ENCODE peak calls at places on chromosome 12, in four cellular contexts. One of them, this sample, is unnamed. For H3K9me3, the result is how much of the 10 kb centered on the place peaks cover.

GRCh38 chr12:114665411-114666181 is 18.4 kb downstream of the TBX3 start:
- DNase-seq in left lung: no peak
- DNase-seq in PC-9: no peak
- DNase-seq in K562: no peak
- DNase-seq in this sample: no peak

GRCh38 chr12:16300222-16300621 is 22.7 kb upstream of the SLC15A5 start:
- DNase-seq in left lung: no peak
- DNase-seq in PC-9: no peak
- DNase-seq in K562: no peak
- DNase-seq in this sample: no peak

GRCh38 chr12:57783861-57784260 is 1.3 kb downstream of the TSFM start:
- DNase-seq in left lung: no peak
- DNase-seq in PC-9: no peak
- DNase-seq in K562: no peak
- DNase-seq in this sample: no peak

GRCh38 chr12:104741497-104742367 is 216.4 kb downstream of the SLC41A2 start:
- DNase-seq in left lung: no peak
- DNase-seq in PC-9: peak
- DNase-seq in K562: no peak
- DNase-seq in this sample: no peak

GRCh38 chr12:85955127-85955526 is 81.0 kb downstream of the NTS start:
- DNase-seq in left lung: no peak
- DNase-seq in PC-9: no peak
- DNase-seq in K562: no peak
- DNase-seq in this sample: no peak

GRCh38 chr12:127231366-127231765 is 1035.6 kb upstream of the TMEM132C start:
- DNase-seq in left lung: no peak
- DNase-seq in PC-9: no peak
- DNase-seq in K562: no peak
- DNase-seq in this sample: no peak

GRCh38 chr12:94555687-94556086 is 94.7 kb downstream of the TMCC3 start:
- DNase-seq in left lung: no peak
- DNase-seq in PC-9: no peak
- DNase-seq in K562: no peak
- DNase-seq in this sample: no peak

GRCh38 chr12:127773520-127773919 is 493.4 kb upstream of the TMEM132C start:
- DNase-seq in left lung: no peak
- DNase-seq in PC-9: no peak
- DNase-seq in K562: no peak
- DNase-seq in this sample: no peak

GRCh38 chr12:78186670-78187069 is 356.0 kb downstream of the NAV3 start:
- DNase-seq in left lung: no peak
- DNase-seq in PC-9: no peak
- DNase-seq in K562: no peak
- DNase-seq in this sample: no peak

GRCh38 chr12:27969011-27969900 is 3.3 kb downstream of the PTHLH start:
- DNase-seq in left lung: peak
- DNase-seq in PC-9: no peak
- DNase-seq in K562: no peak
- DNase-seq in this sample: no peak

GRCh38 chr12:53860426-53861223 is 78.0 kb upstream of the HOXC13 start:
- DNase-seq in left lung: no peak
- DNase-seq in PC-9: no peak
- DNase-seq in K562: no peak
- DNase-seq in this sample: no peak

GRCh38 chr12:78864483-78865296 is at the start of gene SYT1:
- DNase-seq in left lung: peak
- DNase-seq in PC-9: no peak
- DNase-seq in K562: no peak
- DNase-seq in this sample: peak

GRCh38 chr12:92539966-92540791 is 162.6 kb upstream of the PLEKHG7 start:
- DNase-seq in left lung: no peak
- DNase-seq in PC-9: no peak
- DNase-seq in K562: no peak
- DNase-seq in this sample: no peak

GRCh38 chr12:106893451-106893850 is 62.3 kb upstream of the TMEM263 start:
- DNase-seq in left lung: no peak
- DNase-seq in PC-9: no peak
- DNase-seq in K562: no peak
- DNase-seq in this sample: no peak

GRCh38 chr12:85874064-85874463 is at the start of gene NTS:
- DNase-seq in left lung: no peak
- DNase-seq in PC-9: no peak
- DNase-seq in K562: no peak
- DNase-seq in this sample: no peak

GRCh38 chr12:119505001-119505400 is 88.6 kb upstream of the TMEM233 start:
- DNase-seq in left lung: no peak
- DNase-seq in PC-9: peak
- DNase-seq in K562: no peak
- DNase-seq in this sample: no peak

GRCh38 chr12:67650127-67650495 is 1.6 kb downstream of the DYRK2 start:
- DNase-seq in left lung: peak
- DNase-seq in PC-9: no peak
- DNase-seq in K562: no peak
- DNase-seq in this sample: no peak

GRCh38 chr12:56086608-56087007 is 6.6 kb downstream of the ERBB3 start:
- DNase-seq in left lung: no peak
- DNase-seq in PC-9: no peak
- DNase-seq in K562: no peak
- DNase-seq in this sample: no peak

GRCh38 chr12:56082967-56083366 is 3.0 kb downstream of the ERBB3 start:
- DNase-seq in left lung: no peak
- DNase-seq in PC-9: no peak
- DNase-seq in K562: peak
- DNase-seq in this sample: no peak

GRCh38 chr12:56087220-56087619 is 7.3 kb downstream of the ERBB3 start:
- DNase-seq in left lung: peak
- DNase-seq in PC-9: peak
- DNase-seq in K562: no peak
- DNase-seq in this sample: peak

GRCh38 chr12:56086096-56086495 is 6.1 kb downstream of the ERBB3 start:
- DNase-seq in left lung: peak
- DNase-seq in PC-9: peak
- DNase-seq in K562: no peak
- DNase-seq in this sample: peak

GRCh38 chr12:56084958-56085543 is 5.1 kb downstream of the ERBB3 start:
- DNase-seq in left lung: no peak
- DNase-seq in PC-9: no peak
- DNase-seq in K562: peak
- DNase-seq in this sample: no peak
- TF ChIP-seq CTCF in left lung: no peak
- TF ChIP-seq CTCF in PC-9: peak
- TF ChIP-seq CTCF in K562: peak
- TF ChIP-seq CTCF in this sample: no peak

GRCh38 chr12:51017452-51017851 is 8.7 kb downstream of the SLC11A2 start:
- DNase-seq in left lung: no peak
- DNase-seq in PC-9: no peak
- DNase-seq in K562: no peak
- DNase-seq in this sample: no peak

GRCh38 chr12:51020448-51021182 is 5.6 kb downstream of the SLC11A2 start:
- DNase-seq in left lung: no peak
- DNase-seq in PC-9: no peak
- DNase-seq in K562: no peak
- DNase-seq in this sample: no peak

GRCh38 chr12:51021694-51022093 is 4.5 kb downstream of the SLC11A2 start:
- DNase-seq in left lung: no peak
- DNase-seq in PC-9: no peak
- DNase-seq in K562: peak
- DNase-seq in this sample: no peak

GRCh38 chr12:51023625-51024395 is 2.4 kb downstream of the SLC11A2 start:
- DNase-seq in left lung: no peak
- DNase-seq in PC-9: peak
- DNase-seq in K562: no peak
- DNase-seq in this sample: no peak

DNA sequence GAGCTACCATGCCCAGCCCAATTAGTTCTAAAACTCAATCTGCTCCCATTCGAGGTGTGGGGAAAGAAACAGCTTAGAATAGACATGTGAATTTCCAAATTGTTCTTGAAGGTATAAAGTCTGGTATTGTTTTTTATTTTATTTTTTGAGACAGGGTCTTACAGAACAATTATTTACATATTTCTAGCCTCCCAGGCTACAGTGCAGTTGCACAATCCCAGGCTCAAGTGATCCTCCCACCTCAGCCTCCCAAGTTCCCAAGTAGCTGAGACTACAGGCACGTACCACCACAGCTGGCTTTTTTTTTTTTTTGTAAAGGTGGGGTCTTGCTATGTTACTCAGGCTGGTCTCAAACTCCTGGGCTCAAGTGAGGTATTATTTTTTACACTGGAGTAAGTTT is 6.3 kb downstream of the SLC11A2 start:
- DNase-seq in left lung: no peak
- DNase-seq in PC-9: no peak
- DNase-seq in K562: no peak
- DNase-seq in this sample: no peak
- H3K9me3 ChIP-seq in left lung: under half
- H3K9me3 ChIP-seq in PC-9: under half
- H3K9me3 ChIP-seq in K562: under half
- H3K9me3 ChIP-seq in this sample: under half

GRCh38 chr12:109927622-109928021 is 27.5 kb downstream of the TCHP start:
- DNase-seq in left lung: no peak
- DNase-seq in PC-9: no peak
- DNase-seq in K562: peak
- DNase-seq in this sample: peak
- TF ChIP-seq CTCF in left lung: peak
- TF ChIP-seq CTCF in PC-9: peak
- TF ChIP-seq CTCF in K562: peak
- TF ChIP-seq CTCF in this sample: peak

GRCh38 chr12:34298176-34298970 is 276.1 kb downstream of the ALG10 start:
- DNase-seq in left lung: no peak
- DNase-seq in PC-9: no peak
- DNase-seq in K562: no peak
- DNase-seq in this sample: no peak
- H3K9me3 ChIP-seq in left lung: under half
- H3K9me3 ChIP-seq in PC-9: under half
- H3K9me3 ChIP-seq in K562: under half
- H3K9me3 ChIP-seq in this sample: half or more

GRCh38 chr12:100793182-100793581 is 1.4 kb upstream of the ANO4 start:
- DNase-seq in left lung: no peak
- DNase-seq in PC-9: no peak
- DNase-seq in K562: no peak
- DNase-seq in this sample: no peak

GRCh38 chr12:100789146-100789545 is 5.4 kb upstream of the ANO4 start:
- DNase-seq in left lung: no peak
- DNase-seq in PC-9: no peak
- DNase-seq in K562: no peak
- DNase-seq in this sample: no peak

GRCh38 chr12:100794441-100795192 is at the start of gene ANO4:
- DNase-seq in left lung: no peak
- DNase-seq in PC-9: no peak
- DNase-seq in K562: no peak
- DNase-seq in this sample: no peak

GRCh38 chr12:100789975-100790374 is 4.6 kb upstream of the ANO4 start:
- DNase-seq in left lung: no peak
- DNase-seq in PC-9: no peak
- DNase-seq in K562: no peak
- DNase-seq in this sample: no peak

DNA sequence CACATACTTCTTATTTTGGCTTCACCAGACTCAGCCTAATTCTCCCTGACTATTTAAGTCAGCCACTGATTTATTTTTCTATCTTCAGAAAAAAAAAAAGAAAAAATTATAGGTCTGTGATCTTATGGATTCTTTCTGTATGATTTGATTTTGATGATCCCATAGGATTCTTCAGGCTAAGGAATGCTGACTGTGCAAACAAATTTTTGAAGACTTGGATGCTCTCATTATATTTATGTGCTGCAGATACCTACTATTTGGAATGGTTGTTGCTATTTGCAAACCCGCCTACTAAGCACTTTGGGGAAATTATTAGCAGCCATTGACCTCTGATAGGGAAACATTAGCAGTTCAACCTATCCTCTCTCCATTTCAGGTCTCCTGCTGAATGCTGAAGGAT is 4.0 kb upstream of the ANO4 start:
- DNase-seq in left lung: no peak
- DNase-seq in PC-9: no peak
- DNase-seq in K562: no peak
- DNase-seq in this sample: no peak
- TF ChIP-seq CTCF in left lung: no peak
- TF ChIP-seq CTCF in PC-9: no peak
- TF ChIP-seq CTCF in K562: no peak
- TF ChIP-seq CTCF in this sample: no peak